ENCODE peak calls at places on chromosomes 1 and 21, in eight cellular contexts. One of them, this sample, is unnamed.
A peak's percentile ranks its signal among the peaks of the same experiment; 100 is the strongest.

GRCh38 chr1:109669246-109669948 is 1.5 kb downstream of the GSTM2 start:
- DNase-seq in aorta: peak; percentile 65
- DNase-seq in HS-5: no peak
- DNase-seq in NCI-H345: no peak
- DNase-seq in omental fat pad: no peak
- DNase-seq in activated naive CD4-positive, alpha-beta T cell treated with anti-CD3 and anti-CD28 coated beads, Interleukin-2, amount 50 U/mL, for 16 hours: no peak
- DNase-seq in fibroblast of the aortic adventitia: no peak
- DNase-seq in HFFc6: no peak
- DNase-seq in this sample: no peak

GRCh38 chr1:4700801-4701200 is 46.4 kb downstream of the AJAP1 start:
- DNase-seq in aorta: no peak
- DNase-seq in HS-5: no peak
- DNase-seq in NCI-H345: peak; percentile 88
- DNase-seq in omental fat pad: no peak
- DNase-seq in activated naive CD4-positive, alpha-beta T cell treated with anti-CD3 and anti-CD28 coated beads, Interleukin-2, amount 50 U/mL, for 16 hours: no peak
- DNase-seq in fibroblast of the aortic adventitia: no peak
- DNase-seq in HFFc6: no peak
- DNase-seq in this sample: peak; percentile 13

GRCh38 chr1:38831753-38832734 is 27.5 kb downstream of the RRAGC start:
- DNase-seq in aorta: no peak
- DNase-seq in HS-5: no peak
- DNase-seq in NCI-H345: no peak
- DNase-seq in omental fat pad: no peak
- DNase-seq in activated naive CD4-positive, alpha-beta T cell treated with anti-CD3 and anti-CD28 coated beads, Interleukin-2, amount 50 U/mL, for 16 hours: no peak
- DNase-seq in fibroblast of the aortic adventitia: no peak
- DNase-seq in HFFc6: no peak
- DNase-seq in this sample: no peak

GRCh38 chr1:25628741-25629421 is 12.3 kb downstream of the MAN1C1 start:
- DNase-seq in aorta: no peak
- DNase-seq in HS-5: no peak
- DNase-seq in NCI-H345: no peak
- DNase-seq in omental fat pad: no peak
- DNase-seq in activated naive CD4-positive, alpha-beta T cell treated with anti-CD3 and anti-CD28 coated beads, Interleukin-2, amount 50 U/mL, for 16 hours: no peak
- DNase-seq in fibroblast of the aortic adventitia: no peak
- DNase-seq in HFFc6: no peak
- DNase-seq in this sample: no peak

GRCh38 chr21:41086551-41086950 is 81.4 kb upstream of the BACE2 start:
- DNase-seq in aorta: no peak
- DNase-seq in HS-5: no peak
- DNase-seq in NCI-H345: no peak
- DNase-seq in omental fat pad: no peak
- DNase-seq in activated naive CD4-positive, alpha-beta T cell treated with anti-CD3 and anti-CD28 coated beads, Interleukin-2, amount 50 U/mL, for 16 hours: no peak
- DNase-seq in fibroblast of the aortic adventitia: no peak
- DNase-seq in HFFc6: no peak
- DNase-seq in this sample: no peak

GRCh38 chr1:1302951-1303509 is 4.7 kb downstream of the ACAP3 start:
- DNase-seq in aorta: no peak
- DNase-seq in HS-5: no peak
- DNase-seq in NCI-H345: no peak
- DNase-seq in omental fat pad: no peak
- DNase-seq in activated naive CD4-positive, alpha-beta T cell treated with anti-CD3 and anti-CD28 coated beads, Interleukin-2, amount 50 U/mL, for 16 hours: no peak
- DNase-seq in fibroblast of the aortic adventitia: no peak
- DNase-seq in HFFc6: no peak
- DNase-seq in this sample: peak; percentile 48

GRCh38 chr1:206606867-206607266 is 5.4 kb downstream of the EIF2D start:
- DNase-seq in aorta: no peak
- DNase-seq in HS-5: no peak
- DNase-seq in NCI-H345: no peak
- DNase-seq in omental fat pad: no peak
- DNase-seq in activated naive CD4-positive, alpha-beta T cell treated with anti-CD3 and anti-CD28 coated beads, Interleukin-2, amount 50 U/mL, for 16 hours: no peak
- DNase-seq in fibroblast of the aortic adventitia: peak; percentile 22
- DNase-seq in HFFc6: peak; percentile 55
- DNase-seq in this sample: no peak

GRCh38 chr1:19463204-19463803 is 22.0 kb downstream of the CAPZB start:
- DNase-seq in aorta: peak; percentile 34
- DNase-seq in HS-5: no peak
- DNase-seq in NCI-H345: no peak
- DNase-seq in omental fat pad: no peak
- DNase-seq in activated naive CD4-positive, alpha-beta T cell treated with anti-CD3 and anti-CD28 coated beads, Interleukin-2, amount 50 U/mL, for 16 hours: no peak
- DNase-seq in fibroblast of the aortic adventitia: no peak
- DNase-seq in HFFc6: no peak
- DNase-seq in this sample: no peak